ENCODE peak calls at places on chromosomes 3 and 15, in ten cellular contexts. I is foreskin fibroblast, C is kidney, G is WTC11, P is fibroblast of lung, B is tibial artery, D is uterus, F is bronchial epithelial cell, W is mesothelial cell of epicardium, E is GM12865. Q is an unnamed sample.

GRCh38 chr15:81466741-81467140 is 92.7 kb upstream of the TMC3 start:
- DNase-seq in W (no peak), B (no peak), E (no peak), G (no peak), P (no peak), I (no peak), C (no peak), D (no peak), F (no peak), Q (no peak)

GRCh38 chr3:103966749-103967148 is 1400.0 kb upstream of the ALCAM start:
- DNase-seq in W (no peak), P (no peak), I (no peak), C (peak), B (no peak), F (no peak), D (no peak), E (no peak), G (no peak), Q (no peak)

GRCh38 chr3:54905230-54905888 is 22.5 kb downstream of the LRTM1 start:
- DNase-seq in W (no peak), P (no peak), B (no peak), C (no peak), F (no peak), G (no peak), I (no peak), D (no peak), E (no peak), Q (no peak)

GRCh38 chr3:133384331-133385027 is 15.4 kb upstream of the BFSP2 start:
- DNase-seq in P (peak), E (peak), D (peak), C (no peak), F (peak), G (peak), I (peak), B (no peak), W (peak), Q (peak)

GRCh38 chr3:133986302-133986701 is 43.4 kb downstream of the SLCO2A1 start:
- DNase-seq in W (no peak), G (no peak), C (no peak), E (no peak), B (peak), I (no peak), D (no peak), P (no peak), F (no peak), Q (no peak)

GRCh38 chr3:158489181-158489580 is 81.8 kb upstream of the MLF1 start:
- DNase-seq in E (no peak), B (no peak), F (no peak), P (no peak), C (no peak), I (no peak), W (no peak), D (no peak), G (no peak), Q (no peak)

GRCh38 chr3:99678926-99679325 is 40.5 kb downstream of the COL8A1 start:
- DNase-seq in F (no peak), C (no peak), P (no peak), E (no peak), W (no peak), B (no peak), I (no peak), D (no peak), G (no peak), Q (no peak)

GRCh38 chr3:23669541-23670255 is 136.1 kb upstream of the UBE2E1 start:
- DNase-seq in G (no peak), P (no peak), B (no peak), C (no peak), D (no peak), F (no peak), E (no peak), I (no peak), W (no peak), Q (peak)

GRCh38 chr3:39752751-39753150 is 56.7 kb upstream of the MYRIP start:
- DNase-seq in B (no peak), E (no peak), D (no peak), P (no peak), C (no peak), W (no peak), F (peak), I (peak), G (no peak), Q (peak)

GRCh38 chr3:184354740-184355139 is 6.7 kb downstream of the CLCN2 start:
- DNase-seq in W (no peak), G (no peak), I (no peak), C (peak), P (no peak), D (no peak), E (no peak), B (no peak), F (no peak), Q (no peak)

GRCh38 chr15:92429378-92430066 is 35.8 kb downstream of the ST8SIA2 start:
- DNase-seq in I (no peak), E (no peak), D (no peak), B (no peak), G (peak), F (peak), C (no peak), P (peak), W (no peak), Q (peak)

GRCh38 chr15:36844453-36845094 is 255.8 kb downstream of the MEIS2 start:
- DNase-seq in E (no peak), G (no peak), F (no peak), P (peak), W (no peak), B (no peak), D (no peak), I (no peak), C (no peak), Q (peak)
- TF ChIP-seq CTCF in E (no peak), G (no peak), F (no peak), P (peak), W (no peak), B (no peak), D (no peak), I (no peak), C (no peak), Q (no peak)

DNA sequence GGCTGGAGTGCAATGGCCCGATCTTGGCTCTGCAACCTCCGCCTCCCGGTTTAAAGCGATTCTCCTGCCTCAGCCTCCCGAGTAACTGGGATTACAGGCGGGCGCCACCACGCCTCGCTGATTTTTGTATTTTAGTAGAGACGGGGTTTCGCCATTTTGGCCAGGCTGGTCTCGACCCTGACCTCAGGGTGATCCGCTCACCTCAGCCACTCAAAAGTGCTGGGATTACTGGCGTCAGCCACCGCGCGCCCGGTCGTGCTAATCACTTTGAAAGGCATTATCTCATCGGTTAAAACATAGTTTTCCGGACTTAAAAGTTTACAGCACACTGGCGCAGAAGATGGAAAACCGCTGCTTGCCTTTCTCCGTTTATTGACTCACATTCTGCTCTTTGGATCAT is 27.6 kb upstream of the MTHFS start:
- DNase-seq in D (no peak), P (no peak), I (no peak), E (no peak), C (no peak), G (no peak), W (no peak), B (no peak), F (no peak), Q (no peak)
- TF ChIP-seq CTCF in D (no peak), P (no peak), I (no peak), E (no peak), C (no peak), G (no peak), W (no peak), B (no peak), F (no peak), Q (no peak)

GRCh38 chr3:136861890-136862610 is at the start of gene NCK1:
- DNase-seq in E (peak), G (peak), W (peak), D (peak), I (peak), B (peak), P (peak), C (peak), F (peak), Q (peak)
- TF ChIP-seq CTCF in E (no peak), G (no peak), W (no peak), D (peak), I (peak), B (peak), P (no peak), C (peak), F (no peak), Q (no peak)

DNA sequence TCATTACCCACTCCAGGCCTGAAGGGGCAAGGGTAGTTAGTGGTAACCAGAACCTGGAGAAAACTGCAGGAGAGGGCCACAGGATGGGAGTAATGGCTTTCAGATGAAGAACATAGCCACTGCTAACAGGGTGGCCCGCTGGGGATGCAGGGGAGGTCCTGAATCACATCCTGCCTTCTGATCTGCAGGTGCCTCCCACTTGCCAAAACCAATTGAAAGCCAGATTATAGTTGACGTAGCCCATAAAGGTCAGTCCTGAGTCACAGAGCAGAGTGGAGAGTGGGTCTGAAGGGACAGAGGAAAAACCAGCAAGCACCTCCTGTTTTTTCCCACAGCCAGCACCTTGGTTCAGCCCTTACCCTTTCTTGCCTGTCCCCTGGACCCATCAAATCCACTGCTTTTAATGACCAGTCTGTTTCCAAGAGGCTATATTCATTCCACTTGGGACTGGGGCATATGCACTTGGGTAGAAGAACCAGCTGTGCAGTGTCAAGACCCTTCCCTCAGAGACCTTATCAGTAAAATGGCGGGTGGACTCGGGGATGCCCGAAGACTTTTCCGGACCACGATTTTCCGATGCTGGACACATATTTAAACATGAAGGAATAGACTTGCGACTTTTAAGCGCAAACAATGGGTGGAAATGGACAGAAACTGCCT is 605 bp upstream of the SLC35G2 start:
- DNase-seq in C (no peak), I (peak), F (peak), B (peak), D (peak), G (peak), E (no peak), P (peak), W (no peak), Q (peak)
- TF ChIP-seq CTCF in C (no peak), I (peak), F (no peak), B (no peak), D (no peak), G (no peak), E (no peak), P (no peak), W (no peak), Q (no peak)

DNA sequence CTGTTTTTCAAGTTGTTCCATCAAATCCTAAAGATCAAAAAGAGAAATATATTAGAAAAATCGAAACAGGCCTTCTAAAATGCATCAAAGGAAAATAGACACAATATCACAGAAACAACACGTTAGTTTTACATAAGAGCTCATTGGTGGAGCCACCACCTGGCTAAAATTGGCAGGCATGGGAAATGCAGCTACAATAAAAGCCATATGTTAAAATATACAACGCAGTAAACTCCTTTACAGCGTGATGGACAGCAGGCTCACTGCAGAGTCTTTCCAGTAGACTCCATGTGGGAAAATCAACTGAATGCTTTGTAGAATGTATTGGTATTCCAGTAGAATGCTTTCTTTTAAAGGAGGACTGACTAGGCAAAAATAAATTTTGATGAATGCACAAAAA is 40.9 kb upstream of the MYO5C start:
- DNase-seq in B (no peak), P (no peak), C (no peak), D (no peak), W (no peak), G (no peak), I (no peak), E (no peak), F (no peak), Q (no peak)
- TF ChIP-seq CTCF in B (no peak), P (no peak), C (no peak), D (no peak), W (no peak), G (no peak), I (no peak), E (no peak), F (no peak), Q (no peak)

GRCh38 chr3:142040941-142041575 is 108.3 kb downstream of the TFDP2 start:
- DNase-seq in F (no peak), D (no peak), P (no peak), I (no peak), C (no peak), E (no peak), G (no peak), B (no peak), W (no peak), Q (no peak)
- TF ChIP-seq CTCF in F (no peak), D (no peak), P (no peak), I (no peak), C (no peak), E (no peak), G (no peak), B (no peak), W (no peak), Q (no peak)

GRCh38 chr3:33915796-33916589 is 117.6 kb downstream of the PDCD6IP start:
- DNase-seq in E (peak), P (peak), G (peak), F (peak), D (no peak), B (no peak), C (no peak), I (peak), W (no peak), Q (peak)
- TF ChIP-seq CTCF in E (peak), P (peak), G (no peak), F (no peak), D (no peak), B (peak), C (no peak), I (peak), W (no peak), Q (no peak)

GRCh38 chr3:58038675-58039302 is 30.6 kb downstream of the FLNB start:
- DNase-seq in P (no peak), E (no peak), I (no peak), G (no peak), W (no peak), D (no peak), F (no peak), C (no peak), B (no peak), Q (peak)
- TF ChIP-seq CTCF in P (no peak), E (no peak), I (no peak), G (no peak), W (no peak), D (no peak), F (no peak), C (no peak), B (no peak), Q (no peak)

DNA sequence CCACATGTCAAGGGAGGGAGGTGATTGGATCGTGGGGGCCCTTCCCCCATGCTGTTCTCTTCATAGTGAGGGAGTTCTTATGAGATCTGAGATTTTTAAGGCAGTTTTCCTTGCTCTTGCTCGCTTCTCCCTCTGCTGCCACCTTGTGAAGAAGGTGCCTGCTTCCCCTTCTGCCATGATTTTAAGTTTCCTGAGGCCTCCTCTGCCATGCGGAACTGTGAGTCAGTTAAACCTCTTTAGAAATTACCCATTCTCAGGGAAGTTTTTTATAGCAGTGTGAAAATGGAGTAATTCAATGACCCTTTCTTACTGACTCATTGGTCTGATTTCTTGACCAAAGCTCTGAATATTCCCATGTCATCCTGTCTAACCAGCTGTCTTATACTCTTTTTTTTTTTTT is 484.4 kb upstream of the TPRG1 start:
- DNase-seq in B (no peak), D (no peak), P (peak), E (no peak), W (no peak), I (peak), C (no peak), F (peak), G (peak), Q (peak)
- TF ChIP-seq CTCF in B (no peak), D (no peak), P (peak), E (no peak), W (no peak), I (peak), C (peak), F (no peak), G (no peak), Q (no peak)

DNA sequence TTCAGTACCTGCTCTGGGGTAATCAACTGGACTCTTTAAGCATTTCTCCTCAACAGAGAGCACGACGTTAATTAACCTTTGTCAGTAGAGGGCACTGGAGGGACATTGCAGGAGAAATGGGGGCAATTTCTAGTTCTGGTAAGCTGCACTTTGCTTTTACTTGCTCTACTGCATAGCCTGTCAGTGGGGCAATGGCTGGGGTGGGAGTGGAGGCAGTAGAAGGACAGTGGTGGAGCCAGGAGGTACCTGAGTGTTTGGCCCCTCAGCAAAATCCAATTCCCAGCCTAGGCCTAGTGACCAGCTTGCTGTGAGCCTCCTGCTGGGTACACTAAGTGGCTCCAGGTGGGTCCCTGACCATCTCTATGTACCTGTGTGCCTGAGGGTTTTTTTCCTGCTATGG is 18.3 kb upstream of the MED12L start:
- DNase-seq in E (peak), D (no peak), C (no peak), G (no peak), P (peak), F (peak), B (no peak), I (no peak), W (no peak), Q (peak)
- TF ChIP-seq CTCF in E (peak), D (no peak), C (peak), G (peak), P (no peak), F (no peak), B (no peak), I (no peak), W (no peak), Q (no peak)

Q was measured in MCF 10A.